ENCODE peak calls at places on chromosomes 3 and 15, in seven cellular contexts. G is H1, X is K562, F is SK-N-SH, S is GM12892, N is HepG2, E is GM12878. C is an unnamed sample.

GRCh38 chr3:192187485-192188051 is 539.8 kb downstream of the FGF12 start:
- DNase-seq in G (no peak), X (no peak), F (no peak), S (no peak), N (no peak), E (no peak), C (no peak)

GRCh38 chr3:9500108-9501050 is 53.2 kb downstream of the LHFPL4 start:
- DNase-seq in G (peak; percentile 63), X (peak; percentile 88), F (peak; percentile 81), S (peak; percentile 79), N (peak; percentile 28), E (no peak), C (peak; percentile 84)

GRCh38 chr3:12601072-12601471 is 44.2 kb downstream of the MKRN2 start:
- DNase-seq in G (no peak), X (peak; percentile 61), F (peak; percentile 21), S (no peak), N (peak; percentile 12), E (no peak), C (no peak)

GRCh38 chr3:61702453-61702852 is 141.1 kb downstream of the PTPRG start:
- DNase-seq in G (no peak), X (no peak), F (no peak), S (no peak), N (no peak), E (no peak), C (no peak)

GRCh38 chr15:40300367-40300766 is 7.4 kb downstream of the PLCB2 start:
- DNase-seq in G (no peak), X (no peak), F (no peak), S (no peak), N (no peak), E (no peak), C (no peak)

GRCh38 chr3:5304789-5305680 is 117.5 kb downstream of the EDEM1 start:
- DNase-seq in G (peak; percentile 10), X (peak; percentile 60), F (peak; percentile 37), S (peak; percentile 22), N (peak; percentile 34), E (no peak), C (peak; percentile 10)

GRCh38 chr3:167066977-167067843 is 312.9 kb downstream of the ZBBX start:
- DNase-seq in G (no peak), X (no peak), F (no peak), S (no peak), N (no peak), E (no peak), C (no peak)

GRCh38 chr3:126104742-126105605 is 21.1 kb upstream of the SLC41A3 start:
- DNase-seq in G (no peak), X (no peak), F (no peak), S (peak; percentile 9), N (no peak), E (no peak), C (no peak)

GRCh38 chr3:11995061-11995460 is 9.1 kb upstream of the SYN2 start:
- DNase-seq in G (no peak), X (no peak), F (peak; percentile 75), S (no peak), N (no peak), E (no peak), C (no peak)

GRCh38 chr3:69385723-69386483 is at the start of gene FRMD4B:
- DNase-seq in G (no peak), X (no peak), F (peak; percentile 87), S (no peak), N (peak; percentile 3), E (no peak), C (peak; percentile 41)

GRCh38 chr3:33103480-33103879 is 6.5 kb upstream of the GLB1 start:
- DNase-seq in G (no peak), X (no peak), F (no peak), S (no peak), N (no peak), E (no peak), C (no peak)

GRCh38 chr15:36653851-36654250 is 74.4 kb downstream of the CDIN1 start:
- DNase-seq in G (no peak), X (no peak), F (no peak), S (no peak), N (no peak), E (no peak), C (no peak)

GRCh38 chr15:78292219-78292618 is 7.2 kb downstream of the SKIC8 start:
- DNase-seq in G (no peak), X (no peak), F (no peak), S (no peak), N (no peak), E (no peak), C (no peak)

GRCh38 chr3:32862247-32863013 is 44.6 kb downstream of the TRIM71 start:
- DNase-seq in G (no peak), X (no peak), F (no peak), S (no peak), N (no peak), E (no peak), C (no peak)

DNA sequence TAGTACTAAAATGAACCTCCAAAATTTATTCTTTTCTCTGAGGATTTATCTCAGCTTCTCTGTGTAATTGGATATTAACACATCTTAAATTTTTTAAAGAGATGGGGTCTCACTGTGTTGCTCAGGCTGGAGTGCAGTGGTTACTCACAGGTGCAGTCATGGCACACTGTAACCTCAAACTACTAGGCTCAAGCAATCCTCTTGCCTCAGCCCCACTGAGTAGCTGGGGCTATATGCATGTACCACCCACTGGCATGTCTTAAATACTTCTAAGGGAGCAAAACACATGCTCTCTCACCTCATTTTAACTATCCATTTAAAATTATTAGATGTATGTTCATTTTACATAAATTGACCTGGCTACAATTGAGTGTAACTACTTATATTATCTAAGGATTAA is 11.3 kb upstream of the TMEM87A start:
- DNase-seq in G (no peak), X (no peak), F (no peak), S (no peak), N (no peak), E (no peak), C (no peak)
- TF ChIP-seq TAF1 in G (no peak), X (no peak), F (no peak), S (no peak), N (no peak), E (no peak), C (no peak)

GRCh38 chr3:100358413-100358812 is 23.9 kb downstream of the NIT2 start:
- DNase-seq in G (no peak), X (no peak), F (no peak), S (no peak), N (peak; percentile 58), E (no peak), C (no peak)

GRCh38 chr3:100360757-100361496 is 26.4 kb downstream of the NIT2 start:
- DNase-seq in G (no peak), X (no peak), F (no peak), S (no peak), N (no peak), E (no peak), C (no peak)

GRCh38 chr3:100361897-100362296 is 27.3 kb downstream of the NIT2 start:
- DNase-seq in G (no peak), X (no peak), F (no peak), S (no peak), N (no peak), E (no peak), C (no peak)

GRCh38 chr3:100354850-100355249 is 20.3 kb downstream of the NIT2 start:
- DNase-seq in G (no peak), X (no peak), F (no peak), S (no peak), N (no peak), E (no peak), C (no peak)

DNA sequence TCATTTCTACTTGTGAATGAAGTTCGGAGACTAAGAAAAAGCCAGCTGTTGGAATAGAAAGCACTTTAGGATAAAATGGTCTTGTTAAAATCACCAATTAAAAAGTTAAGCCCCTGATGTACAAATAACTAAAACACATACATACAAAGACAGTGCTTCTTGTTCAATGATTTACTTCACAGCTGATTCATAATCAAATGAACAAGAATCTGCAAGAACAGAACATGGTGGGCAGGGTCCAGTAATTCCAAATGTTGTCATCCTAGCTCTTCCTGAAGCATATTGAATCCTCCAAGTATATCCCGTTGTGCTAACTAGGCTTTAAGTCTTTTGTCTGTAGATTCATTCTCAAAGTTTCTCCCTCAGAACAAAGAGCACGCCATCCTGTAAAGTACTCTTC is 24.5 kb downstream of the NIT2 start:
- DNase-seq in G (no peak), X (no peak), F (no peak), S (no peak), N (no peak), E (no peak), C (no peak)
- TF ChIP-seq TAF1 in G (no peak), X (no peak), F (no peak), S (no peak), N (no peak), E (no peak), C (no peak)

DNA sequence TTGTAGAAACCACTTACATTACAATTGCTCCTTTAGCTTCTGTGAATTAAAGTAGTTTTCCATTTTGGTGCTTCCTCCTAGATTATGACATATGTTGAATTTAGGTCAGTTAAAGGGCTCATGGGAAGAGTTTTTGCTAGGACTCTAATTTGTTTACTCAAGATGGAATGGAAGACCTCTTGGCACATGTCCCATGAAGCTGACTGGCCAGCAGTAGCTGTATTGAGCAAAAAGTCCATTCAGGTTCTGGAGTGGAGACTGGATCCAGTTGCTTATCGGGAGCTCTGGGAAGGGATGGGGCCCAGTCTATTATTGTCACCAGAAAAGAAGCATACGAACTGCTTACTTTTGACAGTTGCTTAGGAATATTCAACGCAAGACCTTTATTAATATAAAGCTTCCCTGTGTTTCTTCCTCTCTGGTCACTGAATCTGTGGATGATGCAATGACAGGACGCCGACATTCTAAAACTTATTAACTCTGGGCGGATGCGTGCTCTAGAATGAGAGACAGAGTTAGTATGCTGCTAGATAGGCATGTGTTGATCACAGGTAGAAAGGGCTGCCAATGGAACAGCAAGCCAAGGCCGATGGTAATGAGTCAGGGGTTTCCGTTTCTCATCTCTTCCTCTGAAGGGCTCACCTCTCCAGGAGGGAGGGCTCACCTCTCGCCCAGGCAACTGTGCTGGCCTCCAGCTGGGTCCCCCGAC is 155.8 kb downstream of the NR1D2 start:
- DNase-seq in G (no peak), X (no peak), F (no peak), S (no peak), N (peak; percentile 50), E (no peak), C (no peak)
- TF ChIP-seq TAF1 in G (no peak), X (no peak), F (no peak), S (no peak), N (no peak), E (no peak), C (no peak)

GRCh38 chr3:47083786-47084185 is 80.1 kb downstream of the SETD2 start:
- DNase-seq in G (no peak), X (no peak), F (no peak), S (no peak), N (no peak), E (peak; percentile 21), C (no peak)

GRCh38 chr3:47086071-47086470 is 77.8 kb downstream of the SETD2 start:
- DNase-seq in G (no peak), X (no peak), F (no peak), S (no peak), N (no peak), E (no peak), C (no peak)

GRCh38 chr3:47079432-47079831 is 84.5 kb downstream of the SETD2 start:
- DNase-seq in G (no peak), X (no peak), F (no peak), S (no peak), N (no peak), E (no peak), C (no peak)

DNA sequence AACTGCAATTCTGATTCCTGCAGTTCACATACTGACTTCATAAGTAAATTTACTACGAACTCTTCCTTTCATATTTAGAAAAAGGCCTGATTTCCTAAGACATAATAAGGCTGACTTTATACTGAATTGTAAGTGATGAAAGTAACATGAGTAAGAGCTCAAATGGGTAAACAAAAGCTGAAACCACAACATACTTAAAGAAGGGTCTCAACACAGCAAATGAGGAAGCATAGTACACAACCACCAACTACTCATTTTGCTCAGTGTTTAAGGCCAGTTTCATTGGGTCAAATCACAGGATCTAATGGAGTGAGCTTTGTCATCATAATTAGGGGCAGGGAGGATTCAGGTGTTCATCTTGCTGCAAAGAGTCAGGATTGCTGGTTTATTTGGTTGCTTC is 81.4 kb downstream of the SETD2 start:
- DNase-seq in G (no peak), X (no peak), F (no peak), S (no peak), N (no peak), E (peak; percentile 51), C (no peak)
- TF ChIP-seq TAF1 in G (no peak), X (no peak), F (no peak), S (no peak), N (no peak), E (no peak), C (no peak)

C was measured in GM12891.